ENCODE peak calls at places on chromosomes 12 and 14, in five cellular contexts. One of them, this sample, is unnamed.

GRCh38 chr12:2285462-2285861 is 232.7 kb downstream of the CACNA1C start:
- DNase-seq in right cardiac atrium: no peak
- DNase-seq in astrocyte of the cerebellum: no peak
- DNase-seq in activated T-cell treated with anti-CD3 and anti-CD28 coated beads, Interleukin-2, amount 50 U/mL, for 72 hours: no peak
- DNase-seq in GM03348: no peak
- DNase-seq in this sample: no peak

GRCh38 chr12:34286483-34286882 is 264.2 kb downstream of the ALG10 start:
- DNase-seq in right cardiac atrium: no peak
- DNase-seq in activated T-cell treated with anti-CD3 and anti-CD28 coated beads, Interleukin-2, amount 50 U/mL, for 72 hours: no peak
- DNase-seq in astrocyte of the cerebellum: no peak
- DNase-seq in GM03348: no peak
- DNase-seq in this sample: no peak

GRCh38 chr14:71139058-71139946 is 232.0 kb downstream of the PCNX1 start:
- DNase-seq in activated T-cell treated with anti-CD3 and anti-CD28 coated beads, Interleukin-2, amount 50 U/mL, for 72 hours: peak
- DNase-seq in right cardiac atrium: peak
- DNase-seq in astrocyte of the cerebellum: no peak
- DNase-seq in GM03348: peak
- DNase-seq in this sample: no peak

GRCh38 chr12:12723681-12724420 is 6.7 kb downstream of the CDKN1B start:
- DNase-seq in activated T-cell treated with anti-CD3 and anti-CD28 coated beads, Interleukin-2, amount 50 U/mL, for 72 hours: peak
- DNase-seq in astrocyte of the cerebellum: no peak
- DNase-seq in right cardiac atrium: peak
- DNase-seq in GM03348: peak
- DNase-seq in this sample: peak

GRCh38 chr12:56838602-56839488 is 75.7 kb downstream of the HSD17B6 start:
- DNase-seq in astrocyte of the cerebellum: no peak
- DNase-seq in GM03348: no peak
- DNase-seq in activated T-cell treated with anti-CD3 and anti-CD28 coated beads, Interleukin-2, amount 50 U/mL, for 72 hours: no peak
- DNase-seq in right cardiac atrium: no peak
- DNase-seq in this sample: peak

GRCh38 chr12:6361834-6362233 is 13.5 kb downstream of the SCNN1A start:
- DNase-seq in astrocyte of the cerebellum: no peak
- DNase-seq in right cardiac atrium: peak
- DNase-seq in activated T-cell treated with anti-CD3 and anti-CD28 coated beads, Interleukin-2, amount 50 U/mL, for 72 hours: no peak
- DNase-seq in GM03348: no peak
- DNase-seq in this sample: peak

GRCh38 chr12:54207539-54208267 is 18.9 kb upstream of the SMUG1 start:
- DNase-seq in activated T-cell treated with anti-CD3 and anti-CD28 coated beads, Interleukin-2, amount 50 U/mL, for 72 hours: peak
- DNase-seq in astrocyte of the cerebellum: no peak
- DNase-seq in right cardiac atrium: peak
- DNase-seq in GM03348: peak
- DNase-seq in this sample: peak

GRCh38 chr14:81396108-81396507 is 4.0 kb downstream of the STON2 start:
- DNase-seq in activated T-cell treated with anti-CD3 and anti-CD28 coated beads, Interleukin-2, amount 50 U/mL, for 72 hours: no peak
- DNase-seq in astrocyte of the cerebellum: no peak
- DNase-seq in GM03348: no peak
- DNase-seq in right cardiac atrium: no peak
- DNase-seq in this sample: peak

GRCh38 chr12:109346920-109347319 is 780 bp upstream of the MYO1H start:
- DNase-seq in right cardiac atrium: no peak
- DNase-seq in GM03348: no peak
- DNase-seq in activated T-cell treated with anti-CD3 and anti-CD28 coated beads, Interleukin-2, amount 50 U/mL, for 72 hours: no peak
- DNase-seq in astrocyte of the cerebellum: no peak
- DNase-seq in this sample: no peak

GRCh38 chr14:30287579-30288445 is 271.1 kb upstream of the G2E3 start:
- DNase-seq in right cardiac atrium: no peak
- DNase-seq in astrocyte of the cerebellum: no peak
- DNase-seq in GM03348: peak
- DNase-seq in activated T-cell treated with anti-CD3 and anti-CD28 coated beads, Interleukin-2, amount 50 U/mL, for 72 hours: no peak
- DNase-seq in this sample: no peak

GRCh38 chr12:101298426-101298825 is 18.5 kb downstream of the UTP20 start:
- DNase-seq in astrocyte of the cerebellum: no peak
- DNase-seq in activated T-cell treated with anti-CD3 and anti-CD28 coated beads, Interleukin-2, amount 50 U/mL, for 72 hours: no peak
- DNase-seq in right cardiac atrium: no peak
- DNase-seq in GM03348: peak
- DNase-seq in this sample: no peak

GRCh38 chr12:115190191-115190590 is 506.2 kb upstream of the TBX3 start:
- DNase-seq in right cardiac atrium: no peak
- DNase-seq in activated T-cell treated with anti-CD3 and anti-CD28 coated beads, Interleukin-2, amount 50 U/mL, for 72 hours: no peak
- DNase-seq in GM03348: peak
- DNase-seq in astrocyte of the cerebellum: no peak
- DNase-seq in this sample: no peak

GRCh38 chr14:94009767-94010166 is 12.7 kb downstream of the CCDC197 start:
- DNase-seq in GM03348: peak
- DNase-seq in right cardiac atrium: no peak
- DNase-seq in astrocyte of the cerebellum: peak
- DNase-seq in activated T-cell treated with anti-CD3 and anti-CD28 coated beads, Interleukin-2, amount 50 U/mL, for 72 hours: no peak
- DNase-seq in this sample: peak

GRCh38 chr12:104315326-104316224 is 12.0 kb downstream of the EID3 start:
- DNase-seq in GM03348: no peak
- DNase-seq in activated T-cell treated with anti-CD3 and anti-CD28 coated beads, Interleukin-2, amount 50 U/mL, for 72 hours: no peak
- DNase-seq in right cardiac atrium: no peak
- DNase-seq in astrocyte of the cerebellum: no peak
- DNase-seq in this sample: no peak

GRCh38 chr14:49770212-49770817 is 2.4 kb downstream of the KLHDC2 start:
- DNase-seq in activated T-cell treated with anti-CD3 and anti-CD28 coated beads, Interleukin-2, amount 50 U/mL, for 72 hours: no peak
- DNase-seq in GM03348: peak
- DNase-seq in right cardiac atrium: no peak
- DNase-seq in astrocyte of the cerebellum: no peak
- DNase-seq in this sample: no peak

GRCh38 chr14:104940526-104941150 is 16.0 kb downstream of the PLD4 start:
- DNase-seq in astrocyte of the cerebellum: no peak
- DNase-seq in GM03348: no peak
- DNase-seq in right cardiac atrium: no peak
- DNase-seq in activated T-cell treated with anti-CD3 and anti-CD28 coated beads, Interleukin-2, amount 50 U/mL, for 72 hours: no peak
- DNase-seq in this sample: no peak

GRCh38 chr12:53955036-53955775 is 503 bp downstream of the HOXC12 start:
- DNase-seq in right cardiac atrium: no peak
- DNase-seq in astrocyte of the cerebellum: no peak
- DNase-seq in GM03348: no peak
- DNase-seq in activated T-cell treated with anti-CD3 and anti-CD28 coated beads, Interleukin-2, amount 50 U/mL, for 72 hours: no peak
- DNase-seq in this sample: peak

GRCh38 chr14:51019089-51019488 is 74.8 kb upstream of the PYGL start:
- DNase-seq in right cardiac atrium: no peak
- DNase-seq in astrocyte of the cerebellum: peak
- DNase-seq in activated T-cell treated with anti-CD3 and anti-CD28 coated beads, Interleukin-2, amount 50 U/mL, for 72 hours: no peak
- DNase-seq in GM03348: no peak
- DNase-seq in this sample: no peak

GRCh38 chr12:30882706-30883105 is 43.8 kb upstream of the TSPAN11 start:
- DNase-seq in activated T-cell treated with anti-CD3 and anti-CD28 coated beads, Interleukin-2, amount 50 U/mL, for 72 hours: no peak
- DNase-seq in GM03348: no peak
- DNase-seq in right cardiac atrium: no peak
- DNase-seq in astrocyte of the cerebellum: no peak
- DNase-seq in this sample: no peak

GRCh38 chr14:21642683-21643082 is 7.9 kb upstream of the OR10G2 start:
- DNase-seq in GM03348: no peak
- DNase-seq in astrocyte of the cerebellum: no peak
- DNase-seq in right cardiac atrium: no peak
- DNase-seq in activated T-cell treated with anti-CD3 and anti-CD28 coated beads, Interleukin-2, amount 50 U/mL, for 72 hours: no peak
- DNase-seq in this sample: no peak

GRCh38 chr12:108849653-108850052 is 7.7 kb downstream of the SSH1 start:
- DNase-seq in astrocyte of the cerebellum: no peak
- DNase-seq in activated T-cell treated with anti-CD3 and anti-CD28 coated beads, Interleukin-2, amount 50 U/mL, for 72 hours: no peak
- DNase-seq in right cardiac atrium: peak
- DNase-seq in GM03348: peak
- DNase-seq in this sample: no peak

GRCh38 chr14:20802341-20803084 is at the start of gene RNASE1:
- DNase-seq in astrocyte of the cerebellum: no peak
- DNase-seq in GM03348: no peak
- DNase-seq in activated T-cell treated with anti-CD3 and anti-CD28 coated beads, Interleukin-2, amount 50 U/mL, for 72 hours: no peak
- DNase-seq in right cardiac atrium: peak
- DNase-seq in this sample: no peak